ENCODE peak calls at places on chromosomes 12 and 14, in six cellular contexts. One of them, this sample, is unnamed.

GRCh38 chr12:2227360-2227759 is 174.6 kb downstream of the CACNA1C start:
- DNase-seq in A549: no peak
- DNase-seq in CD8-positive, alpha-beta memory T cell: no peak
- DNase-seq in GM23248: no peak
- DNase-seq in RWPE1: no peak
- DNase-seq in body of pancreas: no peak
- DNase-seq in this sample: no peak

GRCh38 chr14:55285048-55285652 is 13.9 kb downstream of the FBXO34 start:
- DNase-seq in RWPE1: no peak
- DNase-seq in CD8-positive, alpha-beta memory T cell: no peak
- DNase-seq in body of pancreas: no peak
- DNase-seq in GM23248: no peak
- DNase-seq in A549: no peak
- DNase-seq in this sample: no peak

GRCh38 chr12:113306382-113306781 is 28.5 kb downstream of the SLC8B1 start:
- DNase-seq in A549: no peak
- DNase-seq in body of pancreas: no peak
- DNase-seq in RWPE1: no peak
- DNase-seq in GM23248: no peak
- DNase-seq in CD8-positive, alpha-beta memory T cell: no peak
- DNase-seq in this sample: no peak

GRCh38 chr12:12327802-12328201 is 22.2 kb downstream of the MANSC1 start:
- DNase-seq in RWPE1: peak; percentile 30
- DNase-seq in CD8-positive, alpha-beta memory T cell: peak; percentile 37
- DNase-seq in A549: peak; percentile 55
- DNase-seq in body of pancreas: peak; percentile 46
- DNase-seq in GM23248: peak; percentile 83
- DNase-seq in this sample: no peak

GRCh38 chr12:119649202-119649808 is 18.6 kb upstream of the PRKAB1 start:
- DNase-seq in A549: peak; percentile 26
- DNase-seq in RWPE1: peak; percentile 26
- DNase-seq in body of pancreas: no peak
- DNase-seq in CD8-positive, alpha-beta memory T cell: no peak
- DNase-seq in GM23248: peak; percentile 25
- DNase-seq in this sample: no peak

GRCh38 chr12:68406134-68406576 is 74.0 kb upstream of the MDM1 start:
- DNase-seq in body of pancreas: peak; percentile 91
- DNase-seq in GM23248: peak; percentile 81
- DNase-seq in RWPE1: peak; percentile 45
- DNase-seq in CD8-positive, alpha-beta memory T cell: no peak
- DNase-seq in A549: peak; percentile 25
- DNase-seq in this sample: no peak

GRCh38 chr14:89067293-89067972 is 243.0 kb downstream of the TTC8 start:
- DNase-seq in A549: no peak
- DNase-seq in GM23248: no peak
- DNase-seq in body of pancreas: no peak
- DNase-seq in RWPE1: no peak
- DNase-seq in CD8-positive, alpha-beta memory T cell: peak; percentile 57
- DNase-seq in this sample: no peak

GRCh38 chr12:123533672-123534643 is at the start of gene RILPL1:
- DNase-seq in body of pancreas: peak; percentile 23
- DNase-seq in GM23248: peak; percentile 77
- DNase-seq in A549: peak; percentile 79
- DNase-seq in CD8-positive, alpha-beta memory T cell: peak; percentile 53
- DNase-seq in RWPE1: no peak
- DNase-seq in this sample: no peak

GRCh38 chr14:99158150-99158549 is 113.8 kb downstream of the BCL11B start:
- DNase-seq in body of pancreas: peak; percentile 24
- DNase-seq in A549: no peak
- DNase-seq in GM23248: no peak
- DNase-seq in RWPE1: no peak
- DNase-seq in CD8-positive, alpha-beta memory T cell: no peak
- DNase-seq in this sample: no peak

GRCh38 chr14:98867146-98867545 is 404.9 kb downstream of the BCL11B start:
- DNase-seq in GM23248: no peak
- DNase-seq in body of pancreas: no peak
- DNase-seq in A549: no peak
- DNase-seq in CD8-positive, alpha-beta memory T cell: no peak
- DNase-seq in RWPE1: no peak
- DNase-seq in this sample: no peak

GRCh38 chr12:106845910-106846309 is 71.4 kb downstream of the RIC8B start:
- DNase-seq in body of pancreas: no peak
- DNase-seq in CD8-positive, alpha-beta memory T cell: no peak
- DNase-seq in A549: no peak
- DNase-seq in GM23248: peak; percentile 21
- DNase-seq in RWPE1: no peak
- DNase-seq in this sample: no peak

GRCh38 chr12:3122841-3123678 is 45.9 kb downstream of the TSPAN9 start:
- DNase-seq in GM23248: peak; percentile 93
- DNase-seq in A549: no peak
- DNase-seq in CD8-positive, alpha-beta memory T cell: no peak
- DNase-seq in RWPE1: peak; percentile 38
- DNase-seq in body of pancreas: peak; percentile 30
- DNase-seq in this sample: no peak

GRCh38 chr12:46005151-46005797 is 14.9 kb upstream of the SCAF11 start:
- DNase-seq in A549: peak; percentile 14
- DNase-seq in GM23248: peak; percentile 43
- DNase-seq in RWPE1: no peak
- DNase-seq in CD8-positive, alpha-beta memory T cell: no peak
- DNase-seq in body of pancreas: no peak
- DNase-seq in this sample: no peak

GRCh38 chr14:52730708-52731111 is 744 bp downstream of the STYX start:
- DNase-seq in body of pancreas: peak; percentile 28
- DNase-seq in A549: no peak
- DNase-seq in RWPE1: no peak
- DNase-seq in CD8-positive, alpha-beta memory T cell: no peak
- DNase-seq in GM23248: peak; percentile 64
- DNase-seq in this sample: no peak

GRCh38 chr12:25725874-25726273 is 172.8 kb upstream of the LMNTD1 start:
- DNase-seq in RWPE1: no peak
- DNase-seq in A549: no peak
- DNase-seq in body of pancreas: no peak
- DNase-seq in GM23248: peak; percentile 86
- DNase-seq in CD8-positive, alpha-beta memory T cell: no peak
- DNase-seq in this sample: no peak
- H3K27ac ChIP-seq in RWPE1: no peak overlapping the region
- H3K27ac ChIP-seq in A549: no peak overlapping the region
- H3K27ac ChIP-seq in body of pancreas: no peak overlapping the region
- H3K27ac ChIP-seq in GM23248: no peak overlapping the region
- H3K27ac ChIP-seq in CD8-positive, alpha-beta memory T cell: no peak overlapping the region
- H3K27ac ChIP-seq in this sample: no peak overlapping the region

GRCh38 chr14:29453045-29453444 is 474.6 kb downstream of the PRKD1 start:
- DNase-seq in GM23248: no peak
- DNase-seq in CD8-positive, alpha-beta memory T cell: no peak
- DNase-seq in body of pancreas: no peak
- DNase-seq in A549: no peak
- DNase-seq in RWPE1: no peak
- DNase-seq in this sample: no peak
- H3K27ac ChIP-seq in GM23248: no peak overlapping the region
- H3K27ac ChIP-seq in CD8-positive, alpha-beta memory T cell: no peak overlapping the region
- H3K27ac ChIP-seq in body of pancreas: no peak overlapping the region
- H3K27ac ChIP-seq in A549: no peak overlapping the region
- H3K27ac ChIP-seq in RWPE1: no peak overlapping the region
- H3K27ac ChIP-seq in this sample: no peak overlapping the region

DNA sequence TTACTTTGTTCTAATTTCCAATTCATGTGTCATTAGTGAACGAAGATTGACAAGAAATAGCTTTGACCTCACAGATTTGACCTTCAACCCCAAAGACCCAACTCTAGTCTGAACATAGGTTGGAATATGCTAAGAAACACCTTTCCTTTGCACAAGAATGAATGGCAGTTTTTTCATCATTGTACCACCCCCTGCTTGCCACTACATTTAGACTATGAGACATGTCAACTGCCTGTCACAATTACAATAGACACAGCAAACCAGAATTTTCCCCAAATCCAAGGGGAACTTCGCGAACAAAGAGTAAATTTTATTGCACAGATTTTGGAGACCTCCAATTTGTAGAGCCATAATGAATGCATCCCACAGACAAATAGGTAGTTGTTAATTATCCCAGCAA is 535.4 kb downstream of the PRKD1 start:
- DNase-seq in body of pancreas: no peak
- DNase-seq in RWPE1: no peak
- DNase-seq in CD8-positive, alpha-beta memory T cell: no peak
- DNase-seq in GM23248: no peak
- DNase-seq in A549: no peak
- DNase-seq in this sample: no peak
- H3K27ac ChIP-seq in body of pancreas: no peak overlapping the region
- H3K27ac ChIP-seq in RWPE1: no peak overlapping the region
- H3K27ac ChIP-seq in CD8-positive, alpha-beta memory T cell: no peak overlapping the region
- H3K27ac ChIP-seq in GM23248: no peak overlapping the region
- H3K27ac ChIP-seq in A549: no peak overlapping the region
- H3K27ac ChIP-seq in this sample: no peak overlapping the region

GRCh38 chr14:36663404-36664321 is 2.0 kb downstream of the PAX9 start:
- DNase-seq in CD8-positive, alpha-beta memory T cell: no peak
- DNase-seq in A549: no peak
- DNase-seq in RWPE1: peak; percentile 38
- DNase-seq in GM23248: peak; percentile 69
- DNase-seq in body of pancreas: no peak
- DNase-seq in this sample: no peak
- H3K27ac ChIP-seq in CD8-positive, alpha-beta memory T cell: no peak overlapping the region
- H3K27ac ChIP-seq in A549: no peak overlapping the region
- H3K27ac ChIP-seq in RWPE1: peak overlapping the region; percentile 72
- H3K27ac ChIP-seq in GM23248: no peak overlapping the region
- H3K27ac ChIP-seq in body of pancreas: no peak overlapping the region
- H3K27ac ChIP-seq in this sample: no peak overlapping the region

DNA sequence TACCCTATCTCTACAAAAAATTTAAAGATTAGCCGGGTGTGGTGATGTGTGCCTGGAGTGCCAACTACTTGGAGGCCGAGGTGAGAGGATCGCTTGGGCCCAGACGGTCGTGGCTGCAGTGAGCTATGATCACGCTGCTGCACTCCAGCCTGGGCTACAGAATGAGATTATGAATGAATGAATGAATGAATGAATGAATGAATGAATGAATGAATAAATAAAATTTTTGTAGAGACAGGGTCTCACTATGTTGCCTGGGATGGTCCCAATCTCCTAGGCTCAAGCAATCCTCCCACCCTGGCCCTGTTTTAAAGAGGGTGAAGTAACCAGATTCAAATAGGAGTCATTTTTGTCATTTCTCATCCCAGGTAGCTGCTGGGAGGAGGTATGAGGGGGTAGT is 176.2 kb upstream of the HIF1A start:
- DNase-seq in A549: no peak
- DNase-seq in CD8-positive, alpha-beta memory T cell: no peak
- DNase-seq in RWPE1: no peak
- DNase-seq in GM23248: no peak
- DNase-seq in body of pancreas: no peak
- DNase-seq in this sample: no peak
- H3K27ac ChIP-seq in A549: no peak overlapping the region
- H3K27ac ChIP-seq in CD8-positive, alpha-beta memory T cell: no peak overlapping the region
- H3K27ac ChIP-seq in RWPE1: no peak overlapping the region
- H3K27ac ChIP-seq in GM23248: no peak overlapping the region
- H3K27ac ChIP-seq in body of pancreas: no peak overlapping the region
- H3K27ac ChIP-seq in this sample: no peak overlapping the region

This sample was measured in iPS DF 6.9.